ENCODE peak calls at places on chromosomes 5 and 9, in seven cellular contexts. M, L, K, Q, X, T and H are unnamed samples.

GRCh38 chr5:159156839-159157238 is 52.5 kb downstream of the RNF145 start:
- DNase-seq in M (no peak), T (peak; percentile 77), Q (no peak), K (peak; percentile 59), X (peak; percentile 62), L (peak; percentile 30), H (no peak)

GRCh38 chr5:60149081-60149480 is 255.6 kb upstream of the PDE4D start:
- DNase-seq in L (no peak), K (no peak), T (no peak), M (no peak), X (no peak), Q (no peak), H (no peak)

GRCh38 chr9:125397736-125398135 is 136.1 kb downstream of the GAPVD1 start:
- DNase-seq in L (no peak), T (no peak), Q (no peak), X (no peak), K (no peak), M (no peak), H (peak; percentile 36)

GRCh38 chr5:140214831-140215230 is 39.8 kb downstream of the CYSTM1 start:
- DNase-seq in L (no peak), K (no peak), Q (no peak), M (no peak), X (no peak), T (peak; percentile 84), H (no peak)

GRCh38 chr9:126001581-126002225 is 254.5 kb downstream of the PBX3 start:
- DNase-seq in X (no peak), Q (no peak), T (no peak), L (no peak), K (no peak), M (no peak), H (no peak)

GRCh38 chr5:159552751-159553150 is 222.5 kb upstream of the IL12B start:
- DNase-seq in K (no peak), L (no peak), Q (no peak), T (peak; percentile 85), M (no peak), X (no peak), H (peak; percentile 56)

GRCh38 chr5:37789991-37790390 is 49.9 kb downstream of the GDNF start:
- DNase-seq in M (no peak), X (no peak), T (peak; percentile 64), K (no peak), L (no peak), Q (no peak), H (no peak)

GRCh38 chr5:38462972-38463633 is 93.3 kb downstream of the LIFR start:
- DNase-seq in M (no peak), X (no peak), K (no peak), T (no peak), Q (no peak), L (no peak), H (no peak)

GRCh38 chr9:2662496-2662895 is 40.9 kb downstream of the VLDLR start:
- DNase-seq in M (no peak), K (peak; percentile 4), X (no peak), T (no peak), L (no peak), Q (no peak), H (peak; percentile 74)

GRCh38 chr9:133355881-133356357 is 368 bp downstream of the SURF1 start:
- DNase-seq in X (no peak), T (no peak), K (no peak), M (no peak), L (no peak), Q (no peak), H (no peak)

GRCh38 chr5:89265511-89266169 is 382.7 kb upstream of the MEF2C start:
- DNase-seq in K (no peak), L (no peak), T (peak; percentile 62), Q (no peak), M (no peak), X (no peak), H (no peak)

GRCh38 chr9:124298646-124299235 is 41.0 kb downstream of the NEK6 start:
- DNase-seq in K (no peak), Q (no peak), M (no peak), X (no peak), T (no peak), L (no peak), H (peak; percentile 74)

GRCh38 chr5:67206381-67207328 is 10.1 kb upstream of the CD180 start:
- DNase-seq in X (peak; percentile 83), T (peak; percentile 82), K (no peak), Q (peak; percentile 68), M (peak; percentile 89), L (no peak), H (peak; percentile 81)

GRCh38 chr9:86821011-86821845 is 126.1 kb downstream of the GAS1 start:
- DNase-seq in T (no peak), L (no peak), Q (no peak), M (no peak), K (peak; percentile 20), X (no peak), H (no peak)

GRCh38 chr5:375336-375920 is 53.9 kb downstream of the AHRR start:
- DNase-seq in K (no peak), Q (no peak), T (no peak), M (no peak), X (no peak), L (no peak), H (peak; percentile 48)

GRCh38 chr5:146667633-146668032 is 151.6 kb upstream of the GPR151 start:
- DNase-seq in T (peak; percentile 70), L (no peak), X (no peak), Q (no peak), M (no peak), K (no peak), H (peak; percentile 65)

GRCh38 chr5:131983244-131983771 is 28.1 kb downstream of the ACSL6 start:
- DNase-seq in X (no peak), Q (no peak), M (no peak), T (no peak), L (no peak), K (no peak), H (no peak)